ENCODE peak calls at places on chromosomes 1 and 21, in five cellular contexts. T is Panc1, M is HFF-Myc, N is astrocyte, U is choroid plexus epithelial cell. S is an unnamed sample.

GRCh38 chr1:82632164-82632563 is 831.4 kb downstream of the ADGRL2 start:
- DNase-seq in T (no peak), M (no peak), N (peak; percentile 42), U (no peak), S (no peak)

GRCh38 chr1:235429143-235429542 is 61.9 kb downstream of the TBCE start:
- DNase-seq in T (no peak), M (no peak), N (peak; percentile 22), U (no peak), S (peak; percentile 16)

GRCh38 chr1:84570436-84571149 is 3.6 kb downstream of the CTBS start:
- DNase-seq in T (no peak), M (no peak), N (peak; percentile 84), U (peak; percentile 54), S (no peak)

GRCh38 chr1:233081686-233082085 is 131.3 kb downstream of the NTPCR start:
- DNase-seq in T (no peak), M (peak; percentile 17), N (no peak), U (peak; percentile 34), S (no peak)

GRCh38 chr1:240385985-240386978 is 225.7 kb downstream of the GREM2 start:
- DNase-seq in T (no peak), M (peak; percentile 87), N (peak; percentile 96), U (peak; percentile 84), S (peak; percentile 93)

GRCh38 chr21:44427241-44428120 is 27.8 kb upstream of the LRRC3 start:
- DNase-seq in T (no peak), M (no peak), N (no peak), U (no peak), S (no peak)

GRCh38 chr1:226762988-226763740 is 24.1 kb upstream of the ITPKB start:
- DNase-seq in T (no peak), M (no peak), N (no peak), U (no peak), S (no peak)

GRCh38 chr1:246755419-246755818 is 31.2 kb downstream of the SCCPDH start:
- DNase-seq in T (no peak), M (no peak), N (no peak), U (no peak), S (no peak)

GRCh38 chr1:68231627-68232303 is 558 bp downstream of the WLS start:
- DNase-seq in T (no peak), M (no peak), N (peak; percentile 67), U (peak; percentile 70), S (peak; percentile 53)

GRCh38 chr1:41386190-41386518 is 24.9 kb downstream of the FOXO6 start:
- DNase-seq in T (no peak), M (no peak), N (no peak), U (no peak), S (no peak)

GRCh38 chr1:27581823-27582243 is 22.1 kb downstream of the AHDC1 start:
- DNase-seq in T (no peak), M (no peak), N (no peak), U (no peak), S (no peak)

GRCh38 chr1:60994369-60994768 is 88.0 kb upstream of the NFIA start:
- DNase-seq in T (no peak), M (no peak), N (no peak), U (no peak), S (no peak)

GRCh38 chr1:114719424-114719787 is 2.8 kb upstream of the NRAS start:
- DNase-seq in T (no peak), M (no peak), N (peak; percentile 25), U (no peak), S (peak; percentile 6)

GRCh38 chr21:45019076-45019886 is 55.1 kb upstream of the ADARB1 start:
- DNase-seq in T (no peak), M (no peak), N (peak; percentile 18), U (no peak), S (peak; percentile 52)

GRCh38 chr1:93001893-93002292 is 40.6 kb upstream of the DIPK1A start:
- DNase-seq in T (no peak), M (no peak), N (no peak), U (no peak), S (no peak)

GRCh38 chr21:33273044-33273443 is 6.9 kb downstream of the IL10RB start:
- DNase-seq in T (no peak), M (no peak), N (peak; percentile 59), U (no peak), S (no peak)

GRCh38 chr1:153619171-153619570 is 3.0 kb upstream of the S100A14 start:
- DNase-seq in T (no peak), M (no peak), N (no peak), U (no peak), S (no peak)

GRCh38 chr1:220843481-220844011 is 35.7 kb upstream of the HLX start:
- DNase-seq in T (no peak), M (peak; percentile 30), N (peak; percentile 16), U (no peak), S (peak; percentile 42)

GRCh38 chr1:32937061-32937460 is 27.5 kb downstream of the RNF19B start:
- DNase-seq in T (no peak), M (no peak), N (no peak), U (no peak), S (no peak)
- TF ChIP-seq CTCF in T (no peak), M (no peak), N (no peak), U (no peak), S (no peak)

GRCh38 chr1:44820945-44821715 is 12.8 kb downstream of the BTBD19 start:
- DNase-seq in T (no peak), M (no peak), N (no peak), U (no peak), S (no peak)
- H3K4me3 ChIP-seq in T (no peak overlapping the region), M (no peak overlapping the region), N (no peak overlapping the region), U (no peak overlapping the region), S (no peak overlapping the region)

GRCh38 chr21:38948981-38949380 is 143.3 kb downstream of the ETS2 start:
- DNase-seq in T (no peak), M (no peak), N (no peak), U (no peak), S (no peak)

GRCh38 chr21:38948377-38948776 is 142.6 kb downstream of the ETS2 start:
- DNase-seq in T (no peak), M (no peak), N (peak; percentile 40), U (no peak), S (peak; percentile 79)

GRCh38 chr21:38945536-38946245 is 140.0 kb downstream of the ETS2 start:
- DNase-seq in T (no peak), M (no peak), N (peak; percentile 30), U (peak; percentile 94), S (no peak)

GRCh38 chr21:38942617-38943245 is 137.0 kb downstream of the ETS2 start:
- DNase-seq in T (no peak), M (no peak), N (no peak), U (no peak), S (no peak)

GRCh38 chr21:38944903-38945302 is 139.2 kb downstream of the ETS2 start:
- DNase-seq in T (no peak), M (no peak), N (no peak), U (no peak), S (no peak)
- TF ChIP-seq CTCF in T (no peak), M (no peak), N (no peak), U (peak; percentile 21), S (no peak)

GRCh38 chr1:112637257-112638108 is 17.9 kb downstream of the CAPZA1 start:
- DNase-seq in T (no peak), M (no peak), N (peak; percentile 29), U (peak; percentile 42), S (peak; percentile 86)
- H3K4me3 ChIP-seq in T (no peak overlapping the region), M (no peak overlapping the region), N (no peak overlapping the region), U (no peak overlapping the region), S (no peak overlapping the region)

DNA sequence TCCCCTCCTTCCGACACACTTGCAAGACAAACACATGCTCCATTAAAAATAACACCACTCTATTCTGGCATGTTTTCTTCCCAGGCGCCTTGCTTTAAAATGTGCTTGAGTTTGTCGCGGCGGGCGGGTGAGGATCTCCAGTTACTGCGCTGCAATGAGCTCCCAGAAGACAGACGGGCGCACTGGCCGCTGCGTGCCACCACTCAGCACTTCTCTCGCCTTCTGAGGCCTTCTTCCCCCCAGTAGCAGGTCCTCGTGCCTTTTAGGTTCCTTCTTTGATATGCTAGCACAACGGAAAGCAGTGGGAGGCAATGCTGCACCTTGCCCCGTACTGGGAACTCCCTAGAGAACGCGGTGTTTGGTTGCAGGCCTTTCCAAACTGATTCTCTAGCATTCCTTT is 279.5 kb upstream of the NR5A2 start:
- DNase-seq in T (no peak), M (no peak), N (no peak), U (peak; percentile 21), S (no peak)
- TF ChIP-seq CTCF in T (no peak), M (no peak), N (no peak), U (no peak), S (no peak)

GRCh38 chr1:167266965-167267364 is 46.3 kb downstream of the POU2F1 start:
- DNase-seq in T (no peak), M (no peak), N (no peak), U (no peak), S (no peak)

GRCh38 chr1:167263784-167264464 is 43.2 kb downstream of the POU2F1 start:
- DNase-seq in T (no peak), M (no peak), N (no peak), U (peak; percentile 18), S (no peak)

GRCh38 chr1:167258858-167259257 is 38.2 kb downstream of the POU2F1 start:
- DNase-seq in T (no peak), M (no peak), N (no peak), U (no peak), S (no peak)

GRCh38 chr1:167263344-167263743 is 42.7 kb downstream of the POU2F1 start:
- DNase-seq in T (no peak), M (no peak), N (no peak), U (no peak), S (no peak)

DNA sequence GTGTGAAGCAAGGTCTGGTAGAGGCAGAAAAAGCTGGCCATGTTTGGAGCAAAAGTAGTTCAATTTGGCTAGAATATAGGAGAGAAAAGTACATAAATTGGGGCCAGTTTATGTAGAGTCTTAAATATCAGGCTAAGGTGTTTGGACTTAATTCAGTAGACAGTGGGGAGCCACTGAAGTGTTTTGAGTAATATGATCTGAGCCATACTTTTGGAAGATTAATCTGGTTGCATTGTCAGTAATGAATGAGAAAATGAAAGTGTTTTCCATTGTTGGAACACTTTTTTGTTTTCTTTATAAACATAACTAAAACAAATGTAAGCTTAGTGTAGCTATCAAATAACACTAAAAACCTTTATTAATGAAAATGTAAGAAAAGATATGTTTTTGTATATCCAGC is 42.1 kb downstream of the POU2F1 start:
- DNase-seq in T (no peak), M (no peak), N (no peak), U (peak; percentile 22), S (no peak)
- H3K4me3 ChIP-seq in T (no peak overlapping the region), M (no peak overlapping the region), N (no peak overlapping the region), U (no peak overlapping the region), S (no peak overlapping the region)

GRCh38 chr21:38712076-38712475 is 93.7 kb upstream of the ETS2 start:
- DNase-seq in T (peak; percentile 30), M (peak; percentile 32), N (peak; percentile 21), U (peak; percentile 64), S (peak; percentile 54)
- TF ChIP-seq CTCF in T (peak; percentile 81), M (peak; percentile 67), N (peak; percentile 17), U (peak; percentile 77), S (peak; percentile 73)

S was measured in AG10803.